ENCODE peak calls at places on chromosomes 16 and 17, in eight cellular contexts. U is endothelial cell; Y is activated naive CD4-positive, alpha-beta T cell treated with anti-CD3 and anti-CD28 coated beads, Interleukin-2, amount 50 U/mL, for 72 hours; L is retina; M is transverse colon; W is activated CD8-positive, alpha-beta memory T cell treated with anti-CD3 and anti-CD28 coated beads for 1 hour; C is NCI-H460; Z is lung. I is an unnamed sample.

GRCh38 chr17:57999496-58000017 is 7.5 kb downstream of the SRSF1 start:
- DNase-seq in M (no peak), W (no peak), L (peak), U (no peak), C (peak), Y (no peak), Z (no peak), I (no peak)

GRCh38 chr17:18185391-18185790 is 1.8 kb downstream of the ALKBH5 start:
- DNase-seq in C (no peak), U (no peak), W (no peak), Z (no peak), Y (no peak), L (peak), M (no peak), I (no peak)

GRCh38 chr16:84116720-84117481 is at the start of gene MBTPS1:
- DNase-seq in Y (peak), M (peak), U (peak), Z (peak), C (peak), L (peak), W (peak), I (peak)

GRCh38 chr17:47913050-47913449 is 17.0 kb downstream of the SP2 start:
- DNase-seq in Y (no peak), C (no peak), Z (no peak), L (no peak), U (no peak), W (no peak), M (no peak), I (no peak)

GRCh38 chr16:85086347-85087291 is 25.7 kb downstream of the CIBAR2 start:
- DNase-seq in W (peak), L (peak), M (peak), C (peak), Z (peak), Y (peak), U (peak), I (no peak)

GRCh38 chr16:559411-560207 is 585 bp upstream of the PRR35 start:
- DNase-seq in Y (no peak), L (peak), Z (no peak), W (no peak), U (no peak), C (no peak), M (no peak), I (no peak)

GRCh38 chr16:56547949-56548567 is 16.8 kb upstream of the MT4 start:
- DNase-seq in L (no peak), W (no peak), Y (no peak), Z (no peak), C (no peak), M (no peak), U (no peak), I (no peak)

GRCh38 chr17:15886804-15887203 is 58.1 kb upstream of the ADORA2B start:
- DNase-seq in C (no peak), L (no peak), Z (no peak), Y (no peak), M (no peak), U (no peak), W (no peak), I (no peak)

GRCh38 chr17:38428643-38429371 is 543 bp downstream of the ARHGAP23 start:
- DNase-seq in U (peak), Y (no peak), C (no peak), M (peak), W (no peak), L (peak), Z (no peak), I (peak)

GRCh38 chr17:7818746-7819645 is 15.0 kb upstream of the KDM6B start:
- DNase-seq in U (no peak), Y (no peak), W (no peak), C (no peak), L (no peak), Z (no peak), M (no peak), I (no peak)

GRCh38 chr17:49434821-49435581 is 20.3 kb upstream of the PHB1 start:
- DNase-seq in Y (peak), Z (no peak), W (no peak), U (peak), L (peak), C (peak), M (peak), I (no peak)

GRCh38 chr16:88442811-88443576 is 10.1 kb upstream of the ZFPM1 start:
- DNase-seq in C (peak), Y (peak), Z (peak), M (peak), L (peak), U (peak), W (peak), I (peak)

GRCh38 chr17:68015081-68015723 is 18.9 kb upstream of the C17orf58 start:
- DNase-seq in Z (no peak), W (no peak), C (no peak), M (no peak), L (no peak), U (no peak), Y (no peak), I (no peak)

GRCh38 chr17:3032258-3033247 is 30.9 kb downstream of the OR1D5 start:
- DNase-seq in U (no peak), C (no peak), Y (no peak), L (no peak), M (no peak), Z (no peak), W (no peak), I (peak)

GRCh38 chr17:44829558-44830358 is at the start of gene GJC1:
- DNase-seq in Y (peak), L (no peak), W (no peak), M (peak), Z (no peak), U (peak), C (no peak), I (no peak)

GRCh38 chr17:78675836-78676235 is 98.6 kb upstream of the DNAH17 start:
- DNase-seq in M (no peak), Y (no peak), Z (no peak), W (no peak), L (no peak), C (no peak), U (no peak), I (peak)

GRCh38 chr16:59605706-59606105 is 871.6 kb upstream of the GOT2 start:
- DNase-seq in L (no peak), C (no peak), Z (no peak), Y (no peak), W (no peak), U (no peak), M (no peak), I (no peak)

GRCh38 chr16:8956265-8957060 is 7.2 kb downstream of the USP7 start:
- DNase-seq in U (no peak), C (no peak), L (no peak), W (no peak), Y (no peak), Z (no peak), M (no peak), I (no peak)

GRCh38 chr16:57299009-57299718 is 14.7 kb upstream of the PLLP start:
- DNase-seq in Y (no peak), Z (peak), L (no peak), C (no peak), W (no peak), U (no peak), M (peak), I (no peak)

GRCh38 chr17:51718945-51719344 is 439.6 kb downstream of the CA10 start:
- DNase-seq in M (no peak), Z (no peak), L (no peak), W (no peak), Y (no peak), C (no peak), U (no peak), I (no peak)

GRCh38 chr17:38320482-38320881 is 23.3 kb downstream of the GPR179 start:
- DNase-seq in Z (peak), Y (no peak), M (no peak), L (no peak), C (no peak), W (no peak), U (no peak), I (no peak)

GRCh38 chr17:64240741-64241347 is 22.2 kb downstream of the TEX2 start:
- DNase-seq in U (no peak), L (peak), M (peak), Z (peak), Y (no peak), C (no peak), W (no peak), I (peak)

GRCh38 chr17:76995352-76996105 is 127.3 kb downstream of the MGAT5B start:
- DNase-seq in W (no peak), L (no peak), M (no peak), Y (no peak), Z (no peak), U (no peak), C (no peak), I (no peak)

GRCh38 chr17:40281663-40282062 is 6.0 kb upstream of the CDC6 start:
- DNase-seq in W (no peak), M (no peak), C (no peak), Y (no peak), Z (no peak), U (no peak), L (no peak), I (no peak)

GRCh38 chr17:69450857-69451410 is 36.4 kb downstream of the MAP2K6 start:
- DNase-seq in M (no peak), U (no peak), W (no peak), L (no peak), C (no peak), Y (no peak), Z (no peak), I (no peak)